ENCODE peak calls at places on chromosomes 6 and 20, in eight cellular contexts. S, L, Z, I, N, M, O and J are unnamed samples.

GRCh38 chr6:96743496-96743895 is 93.8 kb downstream of the GPR63 start:
- DNase-seq in S (no peak), L (no peak), Z (no peak), I (no peak), N (no peak), M (no peak), O (no peak), J (no peak)

GRCh38 chr6:10951675-10952282 is 64.9 kb downstream of the SYCP2L start:
- DNase-seq in S (no peak), L (no peak), Z (no peak), I (no peak), N (no peak), M (peak), O (peak), J (no peak)

GRCh38 chr20:17854307-17854903 is 114.2 kb downstream of the SNX5 start:
- DNase-seq in S (peak), L (no peak), Z (peak), I (no peak), N (peak), M (peak), O (peak), J (no peak)

GRCh38 chr6:87698618-87699017 is 3.4 kb downstream of the AKIRIN2 start:
- DNase-seq in S (no peak), L (no peak), Z (no peak), I (no peak), N (no peak), M (no peak), O (no peak), J (no peak)

GRCh38 chr6:9332241-9332640 is 896.9 kb upstream of the SLC35B3 start:
- DNase-seq in S (no peak), L (no peak), Z (no peak), I (no peak), N (no peak), M (no peak), O (no peak), J (no peak)

GRCh38 chr6:33755070-33755869 is 8.6 kb upstream of the IP6K3 start:
- DNase-seq in S (no peak), L (no peak), Z (no peak), I (no peak), N (no peak), M (no peak), O (no peak), J (no peak)

GRCh38 chr6:130742282-130742681 is 84.9 kb upstream of the SMLR1 start:
- DNase-seq in S (no peak), L (no peak), Z (no peak), I (no peak), N (no peak), M (no peak), O (no peak), J (no peak)

GRCh38 chr6:108518714-108519576 is 41.8 kb upstream of the FOXO3 start:
- DNase-seq in S (no peak), L (no peak), Z (no peak), I (no peak), N (no peak), M (peak), O (peak), J (no peak)

GRCh38 chr6:47042238-47042843 is at the start of gene ADGRF1:
- DNase-seq in S (peak), L (no peak), Z (no peak), I (no peak), N (peak), M (no peak), O (no peak), J (no peak)

GRCh38 chr6:111057074-111057752 is 30.1 kb upstream of the SLC16A10 start:
- DNase-seq in S (peak), L (no peak), Z (no peak), I (no peak), N (peak), M (peak), O (peak), J (no peak)

GRCh38 chr6:85464260-85464644 is 14.4 kb downstream of the NT5E start:
- DNase-seq in S (no peak), L (no peak), Z (peak), I (no peak), N (no peak), M (peak), O (no peak), J (no peak)

GRCh38 chr6:32973934-32974333 is 5.5 kb downstream of the BRD2 start:
- DNase-seq in S (no peak), L (no peak), Z (no peak), I (no peak), N (no peak), M (peak), O (no peak), J (no peak)

GRCh38 chr20:13649548-13649947 is 10.8 kb upstream of the TASP1 start:
- DNase-seq in S (no peak), L (no peak), Z (peak), I (peak), N (peak), M (no peak), O (no peak), J (peak)

GRCh38 chr6:109715616-109716015 is 24.5 kb downstream of the FIG4 start:
- DNase-seq in S (no peak), L (no peak), Z (no peak), I (no peak), N (no peak), M (no peak), O (no peak), J (no peak)
- TF ChIP-seq EP300 in S (no peak), L (no peak), Z (no peak), I (no peak), N (no peak), M (no peak), O (no peak), J (no peak)

GRCh38 chr6:68975064-68975463 is 340.0 kb downstream of the ADGRB3 start:
- DNase-seq in S (no peak), L (no peak), Z (no peak), I (no peak), N (no peak), M (no peak), O (no peak), J (no peak)
- TF ChIP-seq EP300 in S (no peak), L (no peak), Z (no peak), I (no peak), N (no peak), M (no peak), O (no peak), J (no peak)

DNA sequence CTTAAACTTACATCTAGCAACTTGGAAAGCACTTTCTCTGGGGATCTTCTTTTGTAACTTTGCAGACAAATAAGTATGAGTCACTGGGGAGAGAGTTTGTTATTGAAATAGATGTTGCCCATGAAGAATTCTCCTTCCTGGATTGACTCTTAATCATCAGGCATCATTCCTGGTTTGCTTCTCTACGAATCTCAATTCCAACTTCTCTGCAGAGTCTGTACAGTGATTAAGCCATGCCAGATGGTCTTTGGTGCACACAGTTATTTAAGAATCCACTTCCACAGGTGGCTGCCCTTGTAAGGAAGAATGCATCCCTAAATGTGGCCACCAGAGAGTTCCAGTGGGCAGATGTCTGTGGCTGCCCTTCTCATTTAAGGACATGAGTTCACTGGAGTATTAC is 25.7 kb downstream of the MYCT1 start:
- DNase-seq in S (no peak), L (no peak), Z (no peak), I (no peak), N (no peak), M (no peak), O (no peak), J (no peak)
- TF ChIP-seq EP300 in S (no peak), L (no peak), Z (no peak), I (no peak), N (no peak), M (no peak), O (no peak), J (no peak)

GRCh38 chr6:106411643-106412200 is 51.2 kb downstream of the CRYBG1 start:
- DNase-seq in S (no peak), L (no peak), Z (no peak), I (no peak), N (peak), M (no peak), O (no peak), J (no peak)
- TF ChIP-seq EP300 in S (no peak), L (no peak), Z (no peak), I (no peak), N (no peak), M (no peak), O (no peak), J (no peak)

DNA sequence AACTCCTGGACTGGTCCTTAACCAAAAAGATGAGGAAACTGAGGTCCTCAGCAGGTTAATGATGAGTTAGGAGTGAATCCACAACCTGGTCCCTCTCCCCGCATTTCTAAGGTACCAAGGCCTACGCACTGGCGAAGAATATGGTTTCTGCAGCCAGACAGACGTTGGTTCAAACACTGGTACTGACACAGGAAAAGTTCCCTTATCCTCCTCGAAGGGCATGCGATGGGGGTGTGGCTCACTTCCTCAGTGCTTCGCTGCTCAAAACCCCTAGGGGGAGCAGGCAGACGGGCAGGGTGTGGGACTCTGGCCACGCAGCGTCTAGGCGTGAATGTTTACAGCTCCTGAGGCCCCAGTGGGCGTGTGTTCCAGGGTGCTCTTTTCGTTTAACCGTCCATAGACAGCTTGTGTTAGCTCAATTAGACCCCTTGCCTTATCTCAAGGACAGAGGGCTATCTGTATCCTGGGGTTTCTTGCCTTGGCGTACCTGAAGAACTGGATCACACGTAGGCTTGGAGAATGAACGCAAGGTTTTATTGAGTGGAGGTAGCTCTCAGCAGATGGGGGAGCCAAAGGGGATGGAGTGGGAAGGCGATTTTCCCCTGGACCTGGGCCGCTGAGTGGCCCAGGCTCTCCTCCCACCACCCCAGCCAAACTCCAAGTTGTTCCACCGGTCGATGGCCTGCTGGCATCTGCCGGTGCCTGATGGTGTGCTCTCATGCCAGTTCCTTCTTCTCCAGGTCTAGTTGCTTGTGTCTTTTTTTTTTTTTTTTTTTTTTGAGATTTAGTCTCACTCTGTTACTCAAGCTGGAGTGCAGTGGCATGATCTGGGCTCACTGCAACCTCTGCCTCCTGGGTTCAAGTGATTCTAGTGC is 31.8 kb upstream of the PTPN1 start:
- DNase-seq in S (peak), L (no peak), Z (peak), I (no peak), N (peak), M (peak), O (peak), J (peak)
- TF ChIP-seq EP300 in S (no peak), L (no peak), Z (no peak), I (no peak), N (no peak), M (no peak), O (no peak), J (no peak)

GRCh38 chr20:49990310-49990720 is 7.5 kb downstream of the SNAI1 start:
- DNase-seq in S (peak), L (no peak), Z (no peak), I (no peak), N (no peak), M (no peak), O (no peak), J (no peak)

GRCh38 chr20:49987868-49988690 is 5.3 kb downstream of the SNAI1 start:
- DNase-seq in S (no peak), L (no peak), Z (no peak), I (no peak), N (no peak), M (no peak), O (no peak), J (no peak)

GRCh38 chr20:49989234-49990065 is 6.7 kb downstream of the SNAI1 start:
- DNase-seq in S (no peak), L (no peak), Z (peak), I (peak), N (peak), M (no peak), O (no peak), J (peak)

GRCh38 chr20:49995586-49995985 is 12.8 kb downstream of the SNAI1 start:
- DNase-seq in S (no peak), L (no peak), Z (no peak), I (no peak), N (no peak), M (no peak), O (no peak), J (no peak)

DNA sequence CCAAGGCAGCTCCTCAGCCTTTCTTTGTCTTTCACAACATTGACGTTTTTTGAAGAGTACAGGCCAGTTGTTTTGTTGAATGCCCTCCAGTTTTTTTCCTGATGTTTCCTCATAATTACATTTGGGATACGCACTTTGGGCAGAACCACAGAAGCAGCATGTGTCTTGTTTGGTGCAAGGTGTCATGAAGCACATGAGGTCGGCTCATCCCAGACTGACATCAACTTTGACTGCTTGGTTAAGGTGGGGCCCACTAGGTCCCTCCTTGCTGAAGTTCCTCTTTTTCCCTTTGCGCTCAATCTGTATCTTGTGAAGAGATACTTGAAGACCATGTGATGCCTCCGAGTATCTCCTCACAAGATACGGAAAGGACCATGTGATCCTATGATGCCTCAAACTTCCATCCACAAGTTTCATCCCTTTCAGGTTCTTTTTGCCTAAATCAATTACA is 10.5 kb downstream of the SNAI1 start:
- DNase-seq in S (no peak), L (no peak), Z (no peak), I (no peak), N (no peak), M (no peak), O (no peak), J (no peak)
- TF ChIP-seq EP300 in S (no peak), L (no peak), Z (no peak), I (peak), N (no peak), M (no peak), O (no peak), J (no peak)

DNA sequence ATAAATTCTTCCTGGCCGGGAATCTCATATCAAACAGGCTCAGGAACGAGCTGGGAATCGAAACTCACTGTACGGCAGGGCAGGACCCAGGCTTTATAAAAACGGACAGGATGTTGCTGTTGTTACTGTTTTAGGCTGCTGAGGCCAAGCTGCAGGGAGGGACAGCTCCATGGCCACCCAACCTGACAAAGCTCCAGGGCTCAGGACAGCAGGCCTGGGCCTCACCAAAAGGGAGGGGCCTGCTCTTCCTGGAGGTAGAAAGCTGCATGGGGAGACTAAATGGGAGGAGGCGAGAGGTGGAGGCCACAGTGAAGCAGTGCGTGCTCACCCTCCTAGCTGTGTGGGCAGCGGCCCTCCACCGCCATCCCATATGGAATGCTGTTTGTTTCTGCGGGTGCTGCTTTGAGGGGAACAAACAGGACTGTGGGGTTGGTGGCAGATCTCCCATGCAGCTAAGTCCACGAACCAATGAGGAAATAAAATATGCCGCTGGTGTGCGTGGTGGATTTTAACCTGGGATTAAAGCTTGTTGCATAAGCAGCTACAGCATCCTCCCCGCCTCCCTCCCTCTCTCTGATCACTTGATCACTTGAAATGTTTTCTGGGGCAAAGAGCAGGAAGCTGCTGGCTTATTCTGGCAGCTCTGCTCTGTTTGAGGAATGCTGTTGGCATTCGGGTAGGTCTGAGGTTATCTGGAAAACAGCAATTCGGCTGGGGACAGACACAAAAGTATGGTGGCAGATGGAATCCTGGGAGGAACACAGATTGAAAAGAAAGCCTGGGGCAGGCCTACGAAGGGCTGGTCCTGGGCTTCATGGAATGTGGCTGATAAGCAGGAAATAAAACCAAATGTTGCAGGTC is 2.4 kb upstream of the ZMYND8 start:
- DNase-seq in S (peak), L (no peak), Z (peak), I (peak), N (peak), M (peak), O (peak), J (peak)
- TF ChIP-seq EP300 in S (no peak), L (no peak), Z (no peak), I (peak), N (peak), M (peak), O (peak), J (peak)

GRCh38 chr20:43914286-43914685 is 366 bp upstream of the TOX2 start:
- DNase-seq in S (no peak), L (no peak), Z (no peak), I (no peak), N (no peak), M (no peak), O (no peak), J (no peak)
- TF ChIP-seq EP300 in S (no peak), L (no peak), Z (no peak), I (no peak), N (no peak), M (no peak), O (no peak), J (no peak)

GRCh38 chr6:7267521-7268091 is 45.4 kb downstream of the SSR1 start:
- DNase-seq in S (peak), L (no peak), Z (no peak), I (no peak), N (no peak), M (peak), O (peak), J (peak)

GRCh38 chr6:7264686-7265384 is 48.2 kb downstream of the SSR1 start:
- DNase-seq in S (peak), L (no peak), Z (no peak), I (peak), N (no peak), M (no peak), O (peak), J (peak)

GRCh38 chr6:7268362-7269310 is 44.4 kb downstream of the SSR1 start:
- DNase-seq in S (peak), L (no peak), Z (no peak), I (no peak), N (no peak), M (no peak), O (no peak), J (peak)

GRCh38 chr6:7269816-7270215 is 43.2 kb downstream of the SSR1 start:
- DNase-seq in S (no peak), L (no peak), Z (no peak), I (no peak), N (no peak), M (no peak), O (no peak), J (no peak)

GRCh38 chr6:7267071-7267470 is 45.9 kb downstream of the SSR1 start:
- DNase-seq in S (no peak), L (no peak), Z (no peak), I (no peak), N (no peak), M (no peak), O (no peak), J (peak)
- TF ChIP-seq EP300 in S (no peak), L (no peak), Z (no peak), I (no peak), N (no peak), M (no peak), O (no peak), J (no peak)

GRCh38 chr6:15110721-15111354 is 135.0 kb upstream of the JARID2 start:
- DNase-seq in S (no peak), L (no peak), Z (no peak), I (no peak), N (no peak), M (no peak), O (no peak), J (no peak)
- TF ChIP-seq EP300 in S (no peak), L (no peak), Z (no peak), I (no peak), N (no peak), M (no peak), O (no peak), J (no peak)